ENCODE peak calls at places on chromosomes 5 and 9, in seven cellular contexts. B is SHP77; P is stimulated activated CD8-positive, alpha-beta memory T cell treated with anti-CD3 and anti-CD28 coated beads, Interleukin-4, amount 100 ng/mL, for 48 hours; E is germinal center; H is GM04504; K is T-helper 9 cell; R is activated CD8-positive, alpha-beta memory T cell treated with anti-CD3 and anti-CD28 coated beads, Interleukin-2, amount 50 U/mL, for 4 hours. W is an unnamed sample.

GRCh38 chr5:83096660-83097334 is 19.4 kb downstream of the XRCC4 start:
- DNase-seq in B (no peak), P (no peak), E (no peak), H (no peak), K (no peak), R (no peak), W (no peak)

GRCh38 chr5:180807654-180808414 is 5.2 kb upstream of the MGAT1 start:
- DNase-seq in B (no peak), P (peak), E (no peak), H (no peak), K (no peak), R (peak), W (no peak)

GRCh38 chr9:126157409-126157808 is 169.2 kb upstream of the MVB12B start:
- DNase-seq in B (no peak), P (no peak), E (no peak), H (no peak), K (no peak), R (no peak), W (no peak)

GRCh38 chr5:159449925-159450324 is 119.6 kb upstream of the IL12B start:
- DNase-seq in B (no peak), P (no peak), E (no peak), H (no peak), K (no peak), R (no peak), W (no peak)

GRCh38 chr5:15010936-15011335 is 139.4 kb upstream of the ANKH start:
- DNase-seq in B (no peak), P (no peak), E (no peak), H (no peak), K (no peak), R (no peak), W (no peak)

GRCh38 chr9:2919347-2919746 is 75.5 kb upstream of the PUM3 start:
- DNase-seq in B (no peak), P (no peak), E (no peak), H (peak), K (no peak), R (no peak), W (no peak)

GRCh38 chr5:60395712-60396329 is 304.1 kb downstream of the DEPDC1B start:
- DNase-seq in B (no peak), P (no peak), E (no peak), H (no peak), K (no peak), R (no peak), W (no peak)

GRCh38 chr9:128724744-128725211 is 851 bp upstream of the ZDHHC12 start:
- DNase-seq in B (peak), P (peak), E (peak), H (peak), K (peak), R (peak), W (peak)

GRCh38 chr5:172496671-172497371 is 42.5 kb upstream of the SH3PXD2B start:
- DNase-seq in B (peak), P (no peak), E (no peak), H (peak), K (no peak), R (no peak), W (peak)

GRCh38 chr9:18492612-18493011 is 18.7 kb downstream of the ADAMTSL1 start:
- DNase-seq in B (no peak), P (no peak), E (no peak), H (no peak), K (no peak), R (no peak), W (no peak)

GRCh38 chr5:107092695-107093094 is 578.0 kb downstream of the EFNA5 start:
- DNase-seq in B (no peak), P (no peak), E (no peak), H (no peak), K (no peak), R (no peak), W (no peak)

GRCh38 chr5:178425621-178426068 is 164.5 kb downstream of the COL23A1 start:
- DNase-seq in B (no peak), P (peak), E (no peak), H (no peak), K (no peak), R (no peak), W (no peak)

GRCh38 chr5:53381-54174 is 38.4 kb upstream of the PLEKHG4B start:
- DNase-seq in B (peak), P (peak), E (no peak), H (no peak), K (no peak), R (peak), W (peak)

GRCh38 chr5:127899214-127899610 is 184.4 kb upstream of the SLC12A2 start:
- DNase-seq in B (no peak), P (no peak), E (no peak), H (no peak), K (no peak), R (no peak), W (no peak)

GRCh38 chr9:101977614-101978210 is 239.3 kb upstream of the GRIN3A start:
- DNase-seq in B (peak), P (no peak), E (no peak), H (no peak), K (no peak), R (no peak), W (no peak)

GRCh38 chr5:62043289-62044274 is 262.4 kb upstream of the KIF2A start:
- DNase-seq in B (no peak), P (no peak), E (no peak), H (no peak), K (no peak), R (no peak), W (no peak)

GRCh38 chr5:41736641-41737040 is 133.6 kb downstream of the OXCT1 start:
- DNase-seq in B (no peak), P (no peak), E (no peak), H (no peak), K (no peak), R (no peak), W (no peak)

GRCh38 chr5:172451771-172452197 is 2.5 kb downstream of the SH3PXD2B start:
- DNase-seq in B (no peak), P (no peak), E (no peak), H (no peak), K (no peak), R (no peak), W (no peak)

GRCh38 chr5:171840066-171840465 is 54.4 kb downstream of the SMIM23 start:
- DNase-seq in B (peak), P (no peak), E (no peak), H (no peak), K (no peak), R (no peak), W (no peak)

GRCh38 chr5:112419050-112419595 is at the start of gene EPB41L4A:
- DNase-seq in B (no peak), P (peak), E (peak), H (no peak), K (no peak), R (no peak), W (peak)

GRCh38 chr5:99061299-99061698 is 132.5 kb upstream of the CHD1 start:
- DNase-seq in B (no peak), P (no peak), E (no peak), H (no peak), K (no peak), R (no peak), W (no peak)

GRCh38 chr9:126395439-126396212 is 69.0 kb downstream of the MVB12B start:
- DNase-seq in B (peak), P (peak), E (no peak), H (no peak), K (no peak), R (no peak), W (no peak)

GRCh38 chr5:4868140-4868735 is 271.9 kb upstream of the ADAMTS16 start:
- DNase-seq in B (peak), P (peak), E (peak), H (peak), K (peak), R (no peak), W (peak)

GRCh38 chr9:117368684-117369230 is 46.1 kb downstream of the ASTN2 start:
- DNase-seq in B (no peak), P (no peak), E (no peak), H (no peak), K (no peak), R (no peak), W (no peak)

GRCh38 chr9:84278131-84278530 is 62.4 kb downstream of the SLC28A3 start:
- DNase-seq in B (no peak), P (no peak), E (no peak), H (peak), K (no peak), R (no peak), W (no peak)

GRCh38 chr5:94245608-94246007 is 372.8 kb downstream of the KIAA0825 start:
- DNase-seq in B (no peak), P (peak), E (no peak), H (no peak), K (no peak), R (no peak), W (no peak)

GRCh38 chr9:8365029-8365428 is 565.5 kb upstream of the DMAC1 start:
- DNase-seq in B (no peak), P (no peak), E (no peak), H (no peak), K (no peak), R (no peak), W (no peak)

GRCh38 chr9:1173211-1173610 is 123.1 kb downstream of the DMRT2 start:
- DNase-seq in B (no peak), P (no peak), E (no peak), H (peak), K (no peak), R (no peak), W (no peak)

GRCh38 chr9:14993891-14994554 is 83.8 kb upstream of the FREM1 start:
- DNase-seq in B (no peak), P (no peak), E (no peak), H (no peak), K (no peak), R (no peak), W (no peak)

GRCh38 chr5:169299651-169300467 is 1.1 kb downstream of the SLIT3 start:
- DNase-seq in B (no peak), P (no peak), E (no peak), H (no peak), K (no peak), R (no peak), W (no peak)

GRCh38 chr5:157045601-157046000 is 13.3 kb downstream of the HAVCR1 start:
- DNase-seq in B (no peak), P (no peak), E (no peak), H (no peak), K (no peak), R (no peak), W (no peak)

GRCh38 chr5:126973193-126973592 is 57.2 kb downstream of the MARCHF3 start:
- DNase-seq in B (no peak), P (no peak), E (no peak), H (no peak), K (no peak), R (no peak), W (no peak)

GRCh38 chr9:94056442-94056974 is 27.8 kb upstream of the PTPDC1 start:
- DNase-seq in B (no peak), P (no peak), E (no peak), H (peak), K (no peak), R (no peak), W (no peak)

GRCh38 chr5:116409591-116410296 is 164.9 kb downstream of the SEMA6A start:
- DNase-seq in B (no peak), P (no peak), E (no peak), H (no peak), K (no peak), R (no peak), W (no peak)

GRCh38 chr9:31590091-31590490 is 794.4 kb upstream of the ACO1 start:
- DNase-seq in B (no peak), P (no peak), E (no peak), H (no peak), K (no peak), R (no peak), W (no peak)

GRCh38 chr5:102863764-102864560 is 108.9 kb downstream of the PAM start:
- DNase-seq in B (no peak), P (no peak), E (no peak), H (no peak), K (no peak), R (no peak), W (no peak)

W was measured in GM13976.